ENCODE peak calls at places on chromosome 9, in four cellular contexts. Z, W, B and Q are unnamed samples.

GRCh38 chr9:16255217-16255616 is 615.3 kb downstream of the BNC2 start:
- DNase-seq in Z (no peak), W (no peak), B (no peak), Q (no peak)

GRCh38 chr9:72932669-72933068 is 20.2 kb downstream of the ALDH1A1 start:
- DNase-seq in Z (no peak), W (no peak), B (no peak), Q (no peak)

GRCh38 chr9:15403155-15403554 is 19.5 kb upstream of the SNAPC3 start:
- DNase-seq in Z (no peak), W (peak; percentile 65), B (peak; percentile 42), Q (no peak)

GRCh38 chr9:112078432-112078831 is 96.7 kb downstream of the SUSD1 start:
- DNase-seq in Z (no peak), W (no peak), B (no peak), Q (no peak)

GRCh38 chr9:110199643-110200042 is 8.3 kb downstream of the C9orf152 start:
- DNase-seq in Z (no peak), W (no peak), B (no peak), Q (no peak)

GRCh38 chr9:118059520-118060278 is 355.5 kb downstream of the TLR4 start:
- DNase-seq in Z (no peak), W (no peak), B (no peak), Q (no peak)

GRCh38 chr9:136711751-136712689 is at the start of gene DIPK1B:
- DNase-seq in Z (no peak), W (no peak), B (peak; percentile 100), Q (no peak)

GRCh38 chr9:15512889-15513288 is 2.1 kb upstream of the PSIP1 start:
- DNase-seq in Z (no peak), W (no peak), B (no peak), Q (no peak)

GRCh38 chr9:107541523-107541922 is 52.0 kb upstream of the KLF4 start:
- DNase-seq in Z (no peak), W (no peak), B (no peak), Q (no peak)

GRCh38 chr9:112074250-112075008 is 100.7 kb downstream of the SUSD1 start:
- DNase-seq in Z (peak; percentile 73), W (peak; percentile 54), B (peak; percentile 53), Q (peak; percentile 87)

GRCh38 chr9:113644321-113644720 is 180.8 kb downstream of the RGS3 start:
- DNase-seq in Z (no peak), W (no peak), B (no peak), Q (no peak)

GRCh38 chr9:129141066-129142041 is 30.1 kb downstream of the PTPA start:
- DNase-seq in Z (peak; percentile 83), W (no peak), B (no peak), Q (peak; percentile 78)

GRCh38 chr9:35481347-35481975 is 8.4 kb upstream of the RUSC2 start:
- DNase-seq in Z (peak; percentile 57), W (peak; percentile 54), B (peak; percentile 37), Q (peak; percentile 42)

GRCh38 chr9:72460342-72461312 is 60.8 kb upstream of the TMC1 start:
- DNase-seq in Z (no peak), W (no peak), B (no peak), Q (no peak)

GRCh38 chr9:73152953-73153352 is 1.3 kb downstream of the ANXA1 start:
- DNase-seq in Z (no peak), W (no peak), B (no peak), Q (no peak)

GRCh38 chr9:129596541-129597328 is 24.2 kb downstream of the C9orf50 start:
- DNase-seq in Z (peak; percentile 74), W (peak; percentile 88), B (peak; percentile 79), Q (no peak)

GRCh38 chr9:108377881-108378280 is 477.9 kb downstream of the ACTL7B start:
- DNase-seq in Z (no peak), W (no peak), B (no peak), Q (no peak)

DNA sequence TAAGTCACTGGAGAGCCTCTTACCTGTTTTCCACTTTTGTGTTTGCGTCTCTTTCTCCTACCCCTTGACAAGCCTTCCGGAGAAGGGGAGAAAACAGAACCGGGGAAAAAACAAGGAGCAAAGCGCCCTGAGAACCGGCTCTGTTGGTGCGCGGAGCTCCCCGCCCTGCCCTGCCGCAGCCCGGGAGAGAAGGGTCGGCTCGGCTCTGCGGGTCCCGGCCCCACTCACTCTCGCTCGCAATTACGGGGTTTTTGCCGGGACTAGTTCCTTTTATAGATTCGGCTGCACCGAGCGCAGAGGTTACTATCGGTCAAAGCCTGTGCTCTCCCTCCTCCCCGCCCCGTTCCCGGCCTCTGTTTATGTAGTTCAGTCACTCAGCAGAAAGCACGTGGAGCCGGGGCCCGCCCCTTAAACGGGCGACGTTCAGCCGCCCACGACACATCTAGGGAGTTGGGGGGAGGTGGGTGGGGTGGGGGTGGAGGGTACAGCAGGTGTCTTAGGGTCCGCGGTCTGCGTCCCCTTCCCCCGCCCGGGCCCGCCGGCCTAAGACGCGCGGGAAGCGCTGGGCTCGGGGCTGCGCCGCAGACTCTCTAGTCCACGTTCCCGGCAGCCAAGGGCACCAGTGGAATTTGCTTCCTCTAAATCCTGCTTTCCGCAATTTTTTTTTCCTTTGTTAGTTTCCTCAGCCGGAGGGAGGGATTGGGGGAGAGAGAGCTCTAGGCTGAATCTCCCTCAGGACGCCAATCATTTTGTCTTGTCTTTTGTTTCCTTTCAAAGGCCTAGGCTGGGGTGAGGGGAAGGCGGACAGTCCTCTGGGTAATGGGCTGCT is at the start of gene ABCA1:
- DNase-seq in Z (peak; percentile 79), W (peak; percentile 29), B (peak; percentile 84), Q (no peak)
- TF ChIP-seq CTCF in Z (no peak), W (no peak), B (no peak), Q (no peak)

GRCh38 chr9:78831726-78832125 is 534.8 kb downstream of the PSAT1 start:
- DNase-seq in Z (no peak), W (no peak), B (no peak), Q (no peak)

GRCh38 chr9:78828521-78828920 is 531.6 kb downstream of the PSAT1 start:
- DNase-seq in Z (no peak), W (no peak), B (no peak), Q (no peak)

GRCh38 chr9:78821126-78821822 is 524.3 kb downstream of the PSAT1 start:
- DNase-seq in Z (no peak), W (peak; percentile 24), B (peak; percentile 55), Q (no peak)

GRCh38 chr9:78826521-78826920 is 529.6 kb downstream of the PSAT1 start:
- DNase-seq in Z (peak; percentile 29), W (no peak), B (no peak), Q (no peak)
- TF ChIP-seq CTCF in Z (no peak), W (no peak), B (no peak), Q (no peak)

GRCh38 chr9:131635912-131636311 is 90.6 kb downstream of the PRRT1B start:
- DNase-seq in Z (no peak), W (no peak), B (no peak), Q (no peak)
- TF ChIP-seq CTCF in Z (no peak), W (no peak), B (no peak), Q (no peak)

GRCh38 chr9:90219548-90220118 is 423.0 kb downstream of the DIRAS2 start:
- DNase-seq in Z (no peak), W (no peak), B (no peak), Q (no peak)
- TF ChIP-seq CTCF in Z (no peak), W (peak; percentile 34), B (no peak), Q (no peak)